ENCODE peak calls at places on chromosomes 16 and 17, in seven cellular contexts. I is transverse colon; S is cardiac muscle cell; A is NCI-H2107; G is stimulated activated CD4-positive, alpha-beta T cell treated with anti-CD3 and anti-CD28 coated beads, Interleukin-12 subunit alpha, Interleukin-12 subunit beta, amount 100 ng/mL, for 24 hours; X is DMS 273 treated with DMSO at 0.1 percent for 48 hours; N is stimulated activated naive B cell treated with anti-CD40 and anti-IgM and Interleukin-4, amounts not matched to agents 10 μg/mL and 1 μg/mL and 100 μg/mL, for 72 hours. B is an unnamed sample.

GRCh38 chr17:30588798-30589247 is 111.6 kb downstream of the GOSR1 start:
- DNase-seq in I (no peak), S (no peak), A (no peak), G (no peak), X (no peak), N (no peak), B (no peak)

GRCh38 chr17:81959362-81960129 is 1.4 kb downstream of the NOTUM start:
- DNase-seq in I (peak), S (peak), A (no peak), G (peak), X (no peak), N (peak), B (no peak)

GRCh38 chr17:19306160-19307111 is 56.1 kb downstream of the B9D1 start:
- DNase-seq in I (peak), S (no peak), A (no peak), G (peak), X (no peak), N (peak), B (peak)

GRCh38 chr16:565420-566330 is 1.1 kb upstream of the NHLRC4 start:
- DNase-seq in I (no peak), S (peak), A (no peak), G (no peak), X (no peak), N (no peak), B (no peak)

GRCh38 chr17:75891022-75891604 is 5.6 kb downstream of the TRIM65 start:
- DNase-seq in I (no peak), S (no peak), A (no peak), G (no peak), X (no peak), N (no peak), B (no peak)

GRCh38 chr17:19579867-19580565 is 46.4 kb downstream of the SLC47A1 start:
- DNase-seq in I (no peak), S (peak), A (no peak), G (no peak), X (no peak), N (no peak), B (no peak)

GRCh38 chr17:2347805-2348685 is 10.7 kb downstream of the SGSM2 start:
- DNase-seq in I (peak), S (peak), A (no peak), G (no peak), X (peak), N (no peak), B (no peak)

GRCh38 chr17:69448431-69449102 is 34.1 kb downstream of the MAP2K6 start:
- DNase-seq in I (peak), S (peak), A (no peak), G (no peak), X (no peak), N (no peak), B (no peak)

GRCh38 chr17:63069245-63069644 is 103.2 kb downstream of the TANC2 start:
- DNase-seq in I (no peak), S (no peak), A (no peak), G (no peak), X (no peak), N (no peak), B (no peak)

GRCh38 chr16:31875112-31875803 is 1.7 kb downstream of the ZNF267 start:
- DNase-seq in I (no peak), S (peak), A (no peak), G (no peak), X (no peak), N (peak), B (no peak)

GRCh38 chr17:50533720-50534148 is 1.2 kb downstream of the EPN3 start:
- DNase-seq in I (peak), S (peak), A (peak), G (no peak), X (no peak), N (no peak), B (no peak)

GRCh38 chr17:82424001-82424862 is 5.8 kb upstream of the OGFOD3 start:
- DNase-seq in I (peak), S (peak), A (no peak), G (peak), X (peak), N (no peak), B (no peak)

GRCh38 chr16:84735846-84736586 is 36.2 kb downstream of the USP10 start:
- DNase-seq in I (peak), S (peak), A (no peak), G (no peak), X (peak), N (no peak), B (no peak)

B was measured in GM12878.